ENCODE peak calls at places on chromosomes 7 and 10, in eight cellular contexts. E, Y, I, J, N, A, G and X are unnamed samples.

GRCh38 chr7:44643206-44643605 is 36.8 kb downstream of the OGDH start:
- DNase-seq in E (no peak), Y (no peak), I (no peak), J (no peak), N (no peak), A (no peak), G (no peak), X (no peak)

GRCh38 chr10:105206616-105207015 is 565.5 kb downstream of the SORCS3 start:
- DNase-seq in E (no peak), Y (no peak), I (no peak), J (no peak), N (no peak), A (no peak), G (no peak), X (no peak)

GRCh38 chr10:52659085-52659484 is 113.5 kb downstream of the MBL2 start:
- DNase-seq in E (no peak), Y (no peak), I (no peak), J (no peak), N (no peak), A (no peak), G (no peak), X (no peak)

GRCh38 chr7:2301510-2301860 is 12.8 kb downstream of the SNX8 start:
- DNase-seq in E (no peak), Y (no peak), I (no peak), J (no peak), N (no peak), A (no peak), G (no peak), X (no peak)

GRCh38 chr7:52863667-52864066 is 171.8 kb upstream of the POM121L12 start:
- DNase-seq in E (no peak), Y (no peak), I (no peak), J (no peak), N (no peak), A (no peak), G (no peak), X (no peak)

GRCh38 chr7:55083206-55083605 is 64.4 kb downstream of the EGFR start:
- DNase-seq in E (no peak), Y (no peak), I (no peak), J (no peak), N (no peak), A (no peak), G (no peak), X (no peak)

GRCh38 chr10:110887560-110887959 is 15.8 kb downstream of the PDCD4 start:
- DNase-seq in E (no peak), Y (no peak), I (no peak), J (no peak), N (no peak), A (no peak), G (no peak), X (no peak)

GRCh38 chr7:128135275-128136214 is 104.3 kb upstream of the LRRC4 start:
- DNase-seq in E (peak), Y (no peak), I (peak), J (peak), N (peak), A (peak), G (peak), X (peak)

GRCh38 chr7:150344299-150344698 is 2.9 kb upstream of the RARRES2 start:
- DNase-seq in E (no peak), Y (no peak), I (no peak), J (no peak), N (no peak), A (no peak), G (no peak), X (no peak)

GRCh38 chr10:47368431-47369180 is 15.5 kb downstream of the ZNF488 start:
- DNase-seq in E (no peak), Y (peak), I (no peak), J (no peak), N (no peak), A (no peak), G (no peak), X (no peak)